ENCODE peak calls at places on chromosomes 13 and 19, in eight cellular contexts. One of them, this sample, is unnamed.

GRCh38 chr13:51608857-51609406 is 24.7 kb downstream of the WDFY2 start:
- DNase-seq in activated gamma-delta T cell: no peak
- DNase-seq in stimulated activated CD4-positive, alpha-beta T cell treated with anti-CD3 and anti-CD28 coated beads, Interleukin-12 subunit alpha, Interleukin-12 subunit beta, amount 100 ng/mL, for 4 hours: no peak
- DNase-seq in tibial nerve: no peak
- DNase-seq in iPS-NIHi11: no peak
- DNase-seq in substantia nigra: no peak
- DNase-seq in non-pigmented ciliary epithelial cell: no peak
- DNase-seq in uterus: no peak
- DNase-seq in this sample: no peak

GRCh38 chr19:8445488-8446001 is 770 bp downstream of the HNRNPM start:
- DNase-seq in stimulated activated CD4-positive, alpha-beta T cell treated with anti-CD3 and anti-CD28 coated beads, Interleukin-12 subunit alpha, Interleukin-12 subunit beta, amount 100 ng/mL, for 4 hours: peak; percentile 39
- DNase-seq in iPS-NIHi11: peak; percentile 56
- DNase-seq in non-pigmented ciliary epithelial cell: no peak
- DNase-seq in tibial nerve: no peak
- DNase-seq in uterus: peak; percentile 55
- DNase-seq in activated gamma-delta T cell: peak; percentile 48
- DNase-seq in substantia nigra: no peak
- DNase-seq in this sample: peak; percentile 29

GRCh38 chr19:45147835-45148676 is 12.7 kb downstream of the NKPD1 start:
- DNase-seq in activated gamma-delta T cell: no peak
- DNase-seq in iPS-NIHi11: no peak
- DNase-seq in substantia nigra: no peak
- DNase-seq in uterus: no peak
- DNase-seq in non-pigmented ciliary epithelial cell: no peak
- DNase-seq in stimulated activated CD4-positive, alpha-beta T cell treated with anti-CD3 and anti-CD28 coated beads, Interleukin-12 subunit alpha, Interleukin-12 subunit beta, amount 100 ng/mL, for 4 hours: no peak
- DNase-seq in tibial nerve: no peak
- DNase-seq in this sample: no peak

GRCh38 chr19:55546822-55547614 is 1.7 kb upstream of the SBK3 start:
- DNase-seq in iPS-NIHi11: peak; percentile 33
- DNase-seq in stimulated activated CD4-positive, alpha-beta T cell treated with anti-CD3 and anti-CD28 coated beads, Interleukin-12 subunit alpha, Interleukin-12 subunit beta, amount 100 ng/mL, for 4 hours: no peak
- DNase-seq in uterus: peak; percentile 44
- DNase-seq in activated gamma-delta T cell: no peak
- DNase-seq in substantia nigra: no peak
- DNase-seq in tibial nerve: peak; percentile 30
- DNase-seq in non-pigmented ciliary epithelial cell: no peak
- DNase-seq in this sample: no peak

GRCh38 chr13:110756268-110756667 is 42.8 kb downstream of the ING1 start:
- DNase-seq in iPS-NIHi11: no peak
- DNase-seq in activated gamma-delta T cell: no peak
- DNase-seq in non-pigmented ciliary epithelial cell: peak; percentile 72
- DNase-seq in stimulated activated CD4-positive, alpha-beta T cell treated with anti-CD3 and anti-CD28 coated beads, Interleukin-12 subunit alpha, Interleukin-12 subunit beta, amount 100 ng/mL, for 4 hours: no peak
- DNase-seq in tibial nerve: no peak
- DNase-seq in uterus: no peak
- DNase-seq in substantia nigra: no peak
- DNase-seq in this sample: no peak

GRCh38 chr19:12841094-12841493 is 2.8 kb downstream of the MAST1 start:
- DNase-seq in stimulated activated CD4-positive, alpha-beta T cell treated with anti-CD3 and anti-CD28 coated beads, Interleukin-12 subunit alpha, Interleukin-12 subunit beta, amount 100 ng/mL, for 4 hours: no peak
- DNase-seq in uterus: no peak
- DNase-seq in activated gamma-delta T cell: no peak
- DNase-seq in substantia nigra: no peak
- DNase-seq in non-pigmented ciliary epithelial cell: no peak
- DNase-seq in tibial nerve: no peak
- DNase-seq in iPS-NIHi11: peak; percentile 87
- DNase-seq in this sample: peak; percentile 16

GRCh38 chr19:18700501-18701249 is 17.2 kb downstream of the CRTC1 start:
- DNase-seq in uterus: peak; percentile 80
- DNase-seq in iPS-NIHi11: peak; percentile 91
- DNase-seq in activated gamma-delta T cell: peak; percentile 43
- DNase-seq in non-pigmented ciliary epithelial cell: no peak
- DNase-seq in tibial nerve: peak; percentile 67
- DNase-seq in substantia nigra: no peak
- DNase-seq in stimulated activated CD4-positive, alpha-beta T cell treated with anti-CD3 and anti-CD28 coated beads, Interleukin-12 subunit alpha, Interleukin-12 subunit beta, amount 100 ng/mL, for 4 hours: peak; percentile 60
- DNase-seq in this sample: peak; percentile 44

GRCh38 chr13:46179576-46180368 is 2.2 kb downstream of the LCP1 start:
- DNase-seq in activated gamma-delta T cell: no peak
- DNase-seq in tibial nerve: no peak
- DNase-seq in non-pigmented ciliary epithelial cell: no peak
- DNase-seq in substantia nigra: no peak
- DNase-seq in stimulated activated CD4-positive, alpha-beta T cell treated with anti-CD3 and anti-CD28 coated beads, Interleukin-12 subunit alpha, Interleukin-12 subunit beta, amount 100 ng/mL, for 4 hours: peak; percentile 67
- DNase-seq in uterus: no peak
- DNase-seq in iPS-NIHi11: no peak
- DNase-seq in this sample: no peak

GRCh38 chr19:58228584-58229254 is at the start of gene ZNF544:
- DNase-seq in iPS-NIHi11: peak; percentile 92
- DNase-seq in tibial nerve: no peak
- DNase-seq in substantia nigra: peak; percentile 31
- DNase-seq in uterus: peak; percentile 62
- DNase-seq in non-pigmented ciliary epithelial cell: peak; percentile 19
- DNase-seq in activated gamma-delta T cell: peak; percentile 29
- DNase-seq in stimulated activated CD4-positive, alpha-beta T cell treated with anti-CD3 and anti-CD28 coated beads, Interleukin-12 subunit alpha, Interleukin-12 subunit beta, amount 100 ng/mL, for 4 hours: peak; percentile 65
- DNase-seq in this sample: peak; percentile 49

GRCh38 chr19:12703056-12703455 is 6.6 kb upstream of the FBXW9 start:
- DNase-seq in tibial nerve: no peak
- DNase-seq in stimulated activated CD4-positive, alpha-beta T cell treated with anti-CD3 and anti-CD28 coated beads, Interleukin-12 subunit alpha, Interleukin-12 subunit beta, amount 100 ng/mL, for 4 hours: no peak
- DNase-seq in non-pigmented ciliary epithelial cell: no peak
- DNase-seq in substantia nigra: no peak
- DNase-seq in uterus: no peak
- DNase-seq in activated gamma-delta T cell: no peak
- DNase-seq in iPS-NIHi11: peak; percentile 92
- DNase-seq in this sample: no peak

GRCh38 chr19:33143897-33144405 is 12.0 kb downstream of the WDR88 start:
- DNase-seq in non-pigmented ciliary epithelial cell: no peak
- DNase-seq in substantia nigra: peak; percentile 7
- DNase-seq in iPS-NIHi11: peak; percentile 91
- DNase-seq in tibial nerve: peak; percentile 22
- DNase-seq in uterus: peak; percentile 66
- DNase-seq in activated gamma-delta T cell: no peak
- DNase-seq in stimulated activated CD4-positive, alpha-beta T cell treated with anti-CD3 and anti-CD28 coated beads, Interleukin-12 subunit alpha, Interleukin-12 subunit beta, amount 100 ng/mL, for 4 hours: peak; percentile 52
- DNase-seq in this sample: peak; percentile 10

GRCh38 chr13:97127842-97128241 is 94.3 kb upstream of the MBNL2 start:
- DNase-seq in stimulated activated CD4-positive, alpha-beta T cell treated with anti-CD3 and anti-CD28 coated beads, Interleukin-12 subunit alpha, Interleukin-12 subunit beta, amount 100 ng/mL, for 4 hours: no peak
- DNase-seq in tibial nerve: no peak
- DNase-seq in substantia nigra: no peak
- DNase-seq in uterus: no peak
- DNase-seq in activated gamma-delta T cell: no peak
- DNase-seq in non-pigmented ciliary epithelial cell: no peak
- DNase-seq in iPS-NIHi11: peak; percentile 26
- DNase-seq in this sample: no peak

GRCh38 chr13:114071441-114071840 is 61.0 kb downstream of the RASA3 start:
- DNase-seq in tibial nerve: peak; percentile 9
- DNase-seq in substantia nigra: no peak
- DNase-seq in non-pigmented ciliary epithelial cell: no peak
- DNase-seq in stimulated activated CD4-positive, alpha-beta T cell treated with anti-CD3 and anti-CD28 coated beads, Interleukin-12 subunit alpha, Interleukin-12 subunit beta, amount 100 ng/mL, for 4 hours: no peak
- DNase-seq in uterus: no peak
- DNase-seq in iPS-NIHi11: no peak
- DNase-seq in activated gamma-delta T cell: no peak
- DNase-seq in this sample: no peak

GRCh38 chr13:102651892-102652291 is 43.0 kb downstream of the METTL21C start:
- DNase-seq in tibial nerve: no peak
- DNase-seq in stimulated activated CD4-positive, alpha-beta T cell treated with anti-CD3 and anti-CD28 coated beads, Interleukin-12 subunit alpha, Interleukin-12 subunit beta, amount 100 ng/mL, for 4 hours: no peak
- DNase-seq in non-pigmented ciliary epithelial cell: no peak
- DNase-seq in substantia nigra: no peak
- DNase-seq in activated gamma-delta T cell: no peak
- DNase-seq in uterus: peak; percentile 65
- DNase-seq in iPS-NIHi11: no peak
- DNase-seq in this sample: no peak

GRCh38 chr19:30303131-30303654 is 69.0 kb upstream of the ZNF536 start:
- DNase-seq in stimulated activated CD4-positive, alpha-beta T cell treated with anti-CD3 and anti-CD28 coated beads, Interleukin-12 subunit alpha, Interleukin-12 subunit beta, amount 100 ng/mL, for 4 hours: no peak
- DNase-seq in substantia nigra: no peak
- DNase-seq in uterus: no peak
- DNase-seq in tibial nerve: no peak
- DNase-seq in activated gamma-delta T cell: no peak
- DNase-seq in iPS-NIHi11: no peak
- DNase-seq in non-pigmented ciliary epithelial cell: no peak
- DNase-seq in this sample: no peak

GRCh38 chr19:1528596-1529429 is 4.9 kb downstream of the PLK5 start:
- DNase-seq in uterus: no peak
- DNase-seq in stimulated activated CD4-positive, alpha-beta T cell treated with anti-CD3 and anti-CD28 coated beads, Interleukin-12 subunit alpha, Interleukin-12 subunit beta, amount 100 ng/mL, for 4 hours: no peak
- DNase-seq in iPS-NIHi11: no peak
- DNase-seq in tibial nerve: no peak
- DNase-seq in non-pigmented ciliary epithelial cell: no peak
- DNase-seq in substantia nigra: no peak
- DNase-seq in activated gamma-delta T cell: no peak
- DNase-seq in this sample: no peak

GRCh38 chr13:48653074-48654054 is at the start of gene CYSLTR2:
- DNase-seq in activated gamma-delta T cell: no peak
- DNase-seq in tibial nerve: no peak
- DNase-seq in non-pigmented ciliary epithelial cell: no peak
- DNase-seq in substantia nigra: no peak
- DNase-seq in iPS-NIHi11: no peak
- DNase-seq in stimulated activated CD4-positive, alpha-beta T cell treated with anti-CD3 and anti-CD28 coated beads, Interleukin-12 subunit alpha, Interleukin-12 subunit beta, amount 100 ng/mL, for 4 hours: no peak
- DNase-seq in uterus: no peak
- DNase-seq in this sample: no peak

GRCh38 chr13:44906758-44907157 is 82.5 kb downstream of the NUFIP1 start:
- DNase-seq in non-pigmented ciliary epithelial cell: no peak
- DNase-seq in iPS-NIHi11: no peak
- DNase-seq in tibial nerve: no peak
- DNase-seq in stimulated activated CD4-positive, alpha-beta T cell treated with anti-CD3 and anti-CD28 coated beads, Interleukin-12 subunit alpha, Interleukin-12 subunit beta, amount 100 ng/mL, for 4 hours: no peak
- DNase-seq in uterus: peak; percentile 62
- DNase-seq in activated gamma-delta T cell: no peak
- DNase-seq in substantia nigra: no peak
- DNase-seq in this sample: no peak

GRCh38 chr19:46721269-46722003 is 4.5 kb upstream of the PRKD2 start:
- DNase-seq in activated gamma-delta T cell: no peak
- DNase-seq in tibial nerve: no peak
- DNase-seq in iPS-NIHi11: peak; percentile 83
- DNase-seq in substantia nigra: no peak
- DNase-seq in uterus: no peak
- DNase-seq in non-pigmented ciliary epithelial cell: no peak
- DNase-seq in stimulated activated CD4-positive, alpha-beta T cell treated with anti-CD3 and anti-CD28 coated beads, Interleukin-12 subunit alpha, Interleukin-12 subunit beta, amount 100 ng/mL, for 4 hours: no peak
- DNase-seq in this sample: no peak

GRCh38 chr19:40578442-40578908 is 1.8 kb downstream of the SHKBP1 start:
- DNase-seq in uterus: no peak
- DNase-seq in substantia nigra: no peak
- DNase-seq in stimulated activated CD4-positive, alpha-beta T cell treated with anti-CD3 and anti-CD28 coated beads, Interleukin-12 subunit alpha, Interleukin-12 subunit beta, amount 100 ng/mL, for 4 hours: no peak
- DNase-seq in activated gamma-delta T cell: no peak
- DNase-seq in tibial nerve: no peak
- DNase-seq in non-pigmented ciliary epithelial cell: no peak
- DNase-seq in iPS-NIHi11: peak; percentile 74
- DNase-seq in this sample: no peak

GRCh38 chr13:99434258-99434788 is 66.9 kb upstream of the TM9SF2 start:
- DNase-seq in tibial nerve: no peak
- DNase-seq in uterus: no peak
- DNase-seq in non-pigmented ciliary epithelial cell: no peak
- DNase-seq in activated gamma-delta T cell: peak; percentile 40
- DNase-seq in substantia nigra: no peak
- DNase-seq in stimulated activated CD4-positive, alpha-beta T cell treated with anti-CD3 and anti-CD28 coated beads, Interleukin-12 subunit alpha, Interleukin-12 subunit beta, amount 100 ng/mL, for 4 hours: peak; percentile 53
- DNase-seq in iPS-NIHi11: no peak
- DNase-seq in this sample: no peak

GRCh38 chr13:27450921-27451461 is 627 bp upstream of the MTIF3 start:
- DNase-seq in tibial nerve: no peak
- DNase-seq in iPS-NIHi11: peak; percentile 46
- DNase-seq in non-pigmented ciliary epithelial cell: no peak
- DNase-seq in uterus: peak; percentile 40
- DNase-seq in stimulated activated CD4-positive, alpha-beta T cell treated with anti-CD3 and anti-CD28 coated beads, Interleukin-12 subunit alpha, Interleukin-12 subunit beta, amount 100 ng/mL, for 4 hours: peak; percentile 32
- DNase-seq in activated gamma-delta T cell: peak; percentile 31
- DNase-seq in substantia nigra: peak; percentile 31
- DNase-seq in this sample: no peak

GRCh38 chr19:52212572-52213255 is 22.9 kb downstream of the PPP2R1A start:
- DNase-seq in activated gamma-delta T cell: no peak
- DNase-seq in iPS-NIHi11: no peak
- DNase-seq in non-pigmented ciliary epithelial cell: no peak
- DNase-seq in tibial nerve: no peak
- DNase-seq in uterus: no peak
- DNase-seq in substantia nigra: no peak
- DNase-seq in stimulated activated CD4-positive, alpha-beta T cell treated with anti-CD3 and anti-CD28 coated beads, Interleukin-12 subunit alpha, Interleukin-12 subunit beta, amount 100 ng/mL, for 4 hours: no peak
- DNase-seq in this sample: no peak

GRCh38 chr13:34376483-34376882 is 558.5 kb downstream of the RFC3 start:
- DNase-seq in substantia nigra: no peak
- DNase-seq in activated gamma-delta T cell: no peak
- DNase-seq in uterus: no peak
- DNase-seq in non-pigmented ciliary epithelial cell: no peak
- DNase-seq in tibial nerve: no peak
- DNase-seq in stimulated activated CD4-positive, alpha-beta T cell treated with anti-CD3 and anti-CD28 coated beads, Interleukin-12 subunit alpha, Interleukin-12 subunit beta, amount 100 ng/mL, for 4 hours: no peak
- DNase-seq in iPS-NIHi11: no peak
- DNase-seq in this sample: no peak

GRCh38 chr19:17333611-17334413 is 843 bp downstream of the ANO8 start:
- DNase-seq in uterus: no peak
- DNase-seq in tibial nerve: no peak
- DNase-seq in iPS-NIHi11: no peak
- DNase-seq in activated gamma-delta T cell: no peak
- DNase-seq in stimulated activated CD4-positive, alpha-beta T cell treated with anti-CD3 and anti-CD28 coated beads, Interleukin-12 subunit alpha, Interleukin-12 subunit beta, amount 100 ng/mL, for 4 hours: peak; percentile 64
- DNase-seq in non-pigmented ciliary epithelial cell: no peak
- DNase-seq in substantia nigra: no peak
- DNase-seq in this sample: no peak

GRCh38 chr13:36515466-36515865 is 83.2 kb downstream of the CCNA1 start:
- DNase-seq in uterus: no peak
- DNase-seq in non-pigmented ciliary epithelial cell: no peak
- DNase-seq in tibial nerve: no peak
- DNase-seq in stimulated activated CD4-positive, alpha-beta T cell treated with anti-CD3 and anti-CD28 coated beads, Interleukin-12 subunit alpha, Interleukin-12 subunit beta, amount 100 ng/mL, for 4 hours: no peak
- DNase-seq in iPS-NIHi11: no peak
- DNase-seq in substantia nigra: no peak
- DNase-seq in activated gamma-delta T cell: no peak
- DNase-seq in this sample: no peak

GRCh38 chr13:113915012-113915763 is 51.3 kb upstream of the GAS6 start:
- DNase-seq in iPS-NIHi11: no peak
- DNase-seq in activated gamma-delta T cell: no peak
- DNase-seq in tibial nerve: no peak
- DNase-seq in uterus: peak; percentile 11
- DNase-seq in non-pigmented ciliary epithelial cell: no peak
- DNase-seq in stimulated activated CD4-positive, alpha-beta T cell treated with anti-CD3 and anti-CD28 coated beads, Interleukin-12 subunit alpha, Interleukin-12 subunit beta, amount 100 ng/mL, for 4 hours: no peak
- DNase-seq in substantia nigra: no peak
- DNase-seq in this sample: no peak

GRCh38 chr19:15419413-15420025 is 731 bp upstream of the AKAP8L start:
- DNase-seq in non-pigmented ciliary epithelial cell: no peak
- DNase-seq in uterus: no peak
- DNase-seq in iPS-NIHi11: no peak
- DNase-seq in stimulated activated CD4-positive, alpha-beta T cell treated with anti-CD3 and anti-CD28 coated beads, Interleukin-12 subunit alpha, Interleukin-12 subunit beta, amount 100 ng/mL, for 4 hours: no peak
- DNase-seq in tibial nerve: no peak
- DNase-seq in activated gamma-delta T cell: no peak
- DNase-seq in substantia nigra: no peak
- DNase-seq in this sample: no peak

GRCh38 chr19:29876414-29876813 is 64.6 kb downstream of the CCNE1 start:
- DNase-seq in uterus: no peak
- DNase-seq in non-pigmented ciliary epithelial cell: no peak
- DNase-seq in activated gamma-delta T cell: no peak
- DNase-seq in iPS-NIHi11: no peak
- DNase-seq in stimulated activated CD4-positive, alpha-beta T cell treated with anti-CD3 and anti-CD28 coated beads, Interleukin-12 subunit alpha, Interleukin-12 subunit beta, amount 100 ng/mL, for 4 hours: no peak
- DNase-seq in tibial nerve: no peak
- DNase-seq in substantia nigra: no peak
- DNase-seq in this sample: no peak

GRCh38 chr13:27446986-27447583 is 3.3 kb downstream of the MTIF3 start:
- DNase-seq in tibial nerve: no peak
- DNase-seq in uterus: no peak
- DNase-seq in stimulated activated CD4-positive, alpha-beta T cell treated with anti-CD3 and anti-CD28 coated beads, Interleukin-12 subunit alpha, Interleukin-12 subunit beta, amount 100 ng/mL, for 4 hours: no peak
- DNase-seq in iPS-NIHi11: no peak
- DNase-seq in non-pigmented ciliary epithelial cell: no peak
- DNase-seq in activated gamma-delta T cell: no peak
- DNase-seq in substantia nigra: no peak
- DNase-seq in this sample: no peak

GRCh38 chr13:102195566-102196462 is 206.0 kb downstream of the FGF14 start:
- DNase-seq in tibial nerve: no peak
- DNase-seq in activated gamma-delta T cell: no peak
- DNase-seq in non-pigmented ciliary epithelial cell: no peak
- DNase-seq in uterus: no peak
- DNase-seq in iPS-NIHi11: no peak
- DNase-seq in substantia nigra: no peak
- DNase-seq in stimulated activated CD4-positive, alpha-beta T cell treated with anti-CD3 and anti-CD28 coated beads, Interleukin-12 subunit alpha, Interleukin-12 subunit beta, amount 100 ng/mL, for 4 hours: no peak
- DNase-seq in this sample: no peak

GRCh38 chr19:54873990-54874389 is at the start of gene FCAR:
- DNase-seq in non-pigmented ciliary epithelial cell: no peak
- DNase-seq in stimulated activated CD4-positive, alpha-beta T cell treated with anti-CD3 and anti-CD28 coated beads, Interleukin-12 subunit alpha, Interleukin-12 subunit beta, amount 100 ng/mL, for 4 hours: no peak
- DNase-seq in substantia nigra: no peak
- DNase-seq in uterus: no peak
- DNase-seq in iPS-NIHi11: no peak
- DNase-seq in activated gamma-delta T cell: no peak
- DNase-seq in tibial nerve: no peak
- DNase-seq in this sample: no peak